ENCODE peak calls at places on chromosomes 7 and 10, in seven cellular contexts. U is fibroblast of lung, C is A549, W is AG04450, K is spleen, H is mammary epithelial cell, J is colonic mucosa. Z is an unnamed sample.

GRCh38 chr10:29702288-29703164 is 67.8 kb upstream of the SVIL start:
- DNase-seq in C (no peak), U (peak; percentile 53), J (no peak), W (no peak), H (no peak), K (no peak), Z (no peak)

GRCh38 chr7:15854841-15855576 is 168.5 kb upstream of the MEOX2 start:
- DNase-seq in U (peak; percentile 24), J (no peak), H (no peak), C (no peak), W (no peak), K (no peak), Z (no peak)

GRCh38 chr7:23183279-23184012 is 1.6 kb downstream of the NUP42 start:
- DNase-seq in C (no peak), K (no peak), U (no peak), H (no peak), J (no peak), W (no peak), Z (no peak)

GRCh38 chr10:33509231-33509871 is 174.9 kb upstream of the NRP1 start:
- DNase-seq in C (peak; percentile 83), W (no peak), K (no peak), H (peak; percentile 91), J (no peak), U (peak; percentile 96), Z (peak; percentile 65)

GRCh38 chr10:117609095-117609821 is 66.7 kb downstream of the EMX2 start:
- DNase-seq in U (peak; percentile 78), J (no peak), K (no peak), H (peak; percentile 70), W (no peak), C (peak; percentile 84), Z (peak; percentile 29)

GRCh38 chr10:106680061-106680460 is 484.4 kb downstream of the SORCS1 start:
- DNase-seq in W (no peak), H (no peak), U (no peak), J (no peak), C (no peak), K (no peak), Z (no peak)

GRCh38 chr10:57880441-57881301 is 387.0 kb downstream of the IPMK start:
- DNase-seq in H (peak; percentile 20), K (no peak), W (no peak), C (no peak), J (no peak), U (no peak), Z (no peak)

GRCh38 chr7:99127636-99128035 is 16.3 kb downstream of the SMURF1 start:
- DNase-seq in W (no peak), C (no peak), K (no peak), H (no peak), U (peak; percentile 61), J (no peak), Z (no peak)

GRCh38 chr10:4691776-4692175 is 134.2 kb upstream of the AKR1E2 start:
- DNase-seq in H (peak; percentile 66), U (peak; percentile 80), J (no peak), K (no peak), W (no peak), C (no peak), Z (no peak)

GRCh38 chr7:26363465-26363864 is 71.8 kb downstream of the SNX10 start:
- DNase-seq in C (peak; percentile 8), J (no peak), H (no peak), U (no peak), W (no peak), K (no peak), Z (no peak)

GRCh38 chr7:130822642-130823041 is 88.6 kb upstream of the KLF14 start:
- DNase-seq in U (peak; percentile 60), K (no peak), J (no peak), C (no peak), W (no peak), H (peak; percentile 60), Z (no peak)

GRCh38 chr10:22443200-22443881 is 98.0 kb downstream of the SPAG6 start:
- DNase-seq in W (no peak), K (no peak), U (peak; percentile 32), C (no peak), H (no peak), J (no peak), Z (no peak)

GRCh38 chr7:99203092-99203491 is 4.8 kb downstream of the KPNA7 start:
- DNase-seq in K (no peak), C (no peak), W (no peak), J (no peak), U (no peak), H (no peak), Z (no peak)

GRCh38 chr10:90866050-90866598 is 5.7 kb upstream of the RPP30 start:
- DNase-seq in W (no peak), C (no peak), U (no peak), H (no peak), J (no peak), K (no peak), Z (no peak)

GRCh38 chr10:102113956-102114857 is 6.0 kb downstream of the LDB1 start:
- DNase-seq in K (peak; percentile 87), W (no peak), U (peak; percentile 27), H (peak; percentile 31), C (no peak), J (peak; percentile 40), Z (no peak)

GRCh38 chr7:16353226-16353625 is 68.1 kb downstream of the CRPPA start:
- DNase-seq in J (no peak), K (no peak), U (no peak), W (no peak), H (no peak), C (no peak), Z (no peak)

GRCh38 chr10:15144788-15145187 is 23.7 kb downstream of the NMT2 start:
- DNase-seq in C (no peak), U (peak; percentile 52), H (peak; percentile 10), W (no peak), J (no peak), K (no peak), Z (no peak)

GRCh38 chr10:74542077-74542476 is 284.3 kb upstream of the KAT6B start:
- DNase-seq in W (peak; percentile 57), K (no peak), H (peak; percentile 9), J (no peak), C (peak; percentile 16), U (peak; percentile 60), Z (no peak)

GRCh38 chr10:51001587-51001986 is 72.7 kb upstream of the PRKG1 start:
- DNase-seq in W (no peak), K (no peak), H (no peak), C (no peak), U (peak; percentile 10), J (no peak), Z (no peak)

GRCh38 chr7:69110450-69111050 is 487.7 kb upstream of the AUTS2 start:
- DNase-seq in W (no peak), K (no peak), C (no peak), J (no peak), U (no peak), H (no peak), Z (no peak)

GRCh38 chr10:26211781-26212444 is 4.7 kb upstream of the GAD2 start:
- DNase-seq in C (no peak), J (no peak), W (no peak), K (no peak), H (no peak), U (no peak), Z (no peak)

DNA sequence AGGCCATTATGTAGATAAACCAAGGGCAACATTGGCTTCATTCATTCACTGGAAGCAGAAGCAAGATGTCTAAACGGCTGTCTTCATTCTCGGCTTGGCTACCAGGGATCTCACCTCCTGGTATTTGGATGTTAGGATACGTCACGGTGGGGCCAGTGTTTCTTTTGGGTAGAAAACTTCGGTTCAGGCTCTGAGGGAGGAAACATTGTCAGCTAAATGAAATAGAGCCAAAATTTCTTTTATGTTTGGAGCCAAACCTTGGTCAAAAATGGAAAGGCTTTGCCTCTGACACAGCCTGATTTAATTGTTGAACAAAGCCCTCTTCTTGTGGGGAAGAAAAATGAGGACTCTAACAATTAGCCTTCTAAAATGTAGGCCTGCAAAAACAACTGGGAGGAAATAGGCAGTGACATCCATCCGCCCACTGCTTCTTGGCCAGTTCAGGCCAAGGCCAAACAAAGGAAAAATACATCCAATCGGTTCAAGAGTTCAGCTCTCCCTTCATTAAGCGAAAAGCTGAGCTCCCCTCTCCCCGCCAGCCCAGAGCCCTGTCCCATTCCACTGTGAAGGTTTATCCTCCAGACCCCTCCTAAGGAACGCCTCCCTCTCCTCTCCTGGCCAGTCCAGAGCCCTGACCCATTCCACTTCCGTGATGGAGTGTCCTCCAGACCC is 44.4 kb downstream of the PFKFB3 start:
- DNase-seq in W (no peak), H (no peak), K (no peak), U (peak; percentile 84), J (no peak), C (no peak), Z (no peak)
- H3K27ac ChIP-seq in W (no peak overlapping the region), H (no peak overlapping the region), K (no peak overlapping the region), U (no peak overlapping the region), J (no peak overlapping the region), C (no peak overlapping the region), Z (no peak overlapping the region)

DNA sequence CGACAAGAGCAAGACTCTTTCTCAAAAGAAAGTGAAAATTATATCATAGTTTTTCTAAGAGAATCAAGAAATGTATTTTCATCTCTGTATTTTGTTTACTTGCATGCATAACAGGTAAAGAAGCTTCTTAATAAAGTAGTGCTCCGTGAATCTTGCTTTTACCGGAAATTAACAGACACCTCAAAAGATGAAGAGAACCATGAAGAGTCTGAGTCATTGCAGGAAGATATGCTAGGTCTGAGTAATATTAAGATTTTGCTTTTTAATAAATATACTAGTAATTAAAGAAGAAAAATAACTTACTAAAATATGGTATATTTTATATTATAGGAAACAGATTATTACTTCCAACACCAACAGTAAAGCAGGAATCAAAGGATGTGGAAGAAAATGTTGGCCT is 39.5 kb upstream of the STOX1 start:
- DNase-seq in H (no peak), K (no peak), W (no peak), J (no peak), U (no peak), C (no peak), Z (no peak)
- H3K27ac ChIP-seq in H (no peak overlapping the region), K (no peak overlapping the region), W (no peak overlapping the region), J (no peak overlapping the region), U (no peak overlapping the region), C (no peak overlapping the region), Z (no peak overlapping the region)

GRCh38 chr10:89280501-89280900 is 21.3 kb upstream of the IFIT2 start:
- DNase-seq in C (no peak), J (no peak), H (no peak), K (no peak), W (no peak), U (no peak), Z (no peak)
- H3K27ac ChIP-seq in C (peak overlapping the region; percentile 18), J (no peak overlapping the region), H (no peak overlapping the region), K (no peak overlapping the region), W (no peak overlapping the region), U (no peak overlapping the region), Z (no peak overlapping the region)

GRCh38 chr10:75610187-75610586 is 178.8 kb downstream of the LRMDA start:
- DNase-seq in C (no peak), U (no peak), H (no peak), W (no peak), J (no peak), K (no peak), Z (no peak)

GRCh38 chr10:75611972-75612331 is 180.5 kb downstream of the LRMDA start:
- DNase-seq in U (no peak), W (no peak), J (no peak), H (no peak), C (no peak), K (no peak), Z (no peak)

GRCh38 chr10:75613685-75614587 is 182.5 kb downstream of the LRMDA start:
- DNase-seq in W (no peak), H (no peak), U (peak; percentile 52), J (no peak), K (no peak), C (no peak), Z (no peak)

GRCh38 chr10:75612904-75613684 is 181.7 kb downstream of the LRMDA start:
- DNase-seq in K (no peak), C (no peak), H (no peak), U (peak; percentile 85), J (no peak), W (no peak), Z (no peak)

GRCh38 chr10:75611081-75611971 is 179.9 kb downstream of the LRMDA start:
- DNase-seq in C (no peak), K (no peak), W (no peak), J (peak; percentile 56), U (no peak), H (no peak), Z (no peak)
- H3K27ac ChIP-seq in C (no peak overlapping the region), K (no peak overlapping the region), W (no peak overlapping the region), J (peak overlapping the region; percentile 38), U (no peak overlapping the region), H (no peak overlapping the region), Z (no peak overlapping the region)